ENCODE peak calls at places on chromosomes 16 and 17, in four cellular contexts. X, C, B and N are unnamed samples.

GRCh38 chr17:45043268-45043681 is 8.2 kb downstream of the DCAKD start:
- DNase-seq in X (no peak), C (no peak), B (no peak), N (no peak)

GRCh38 chr16:73768786-73769203 is 527.8 kb upstream of the PSMD7 start:
- DNase-seq in X (no peak), C (no peak), B (no peak), N (no peak)

GRCh38 chr16:83689385-83689831 is 118.4 kb upstream of the HSBP1 start:
- DNase-seq in X (no peak), C (no peak), B (peak; percentile 17), N (no peak)

GRCh38 chr16:84062734-84063640 is 20.4 kb upstream of the SLC38A8 start:
- DNase-seq in X (peak; percentile 75), C (peak; percentile 59), B (no peak), N (peak; percentile 75)

GRCh38 chr17:4440690-4441686 is 7.2 kb downstream of the SPNS3 start:
- DNase-seq in X (no peak), C (no peak), B (no peak), N (no peak)

GRCh38 chr16:58337090-58337444 is 42.2 kb upstream of the PRSS54 start:
- DNase-seq in X (no peak), C (no peak), B (no peak), N (no peak)

GRCh38 chr17:40873801-40874200 is 6.8 kb upstream of the KRT12 start:
- DNase-seq in X (no peak), C (no peak), B (no peak), N (no peak)

GRCh38 chr17:42288078-42288984 is at the start of gene STAT5A:
- DNase-seq in X (no peak), C (peak; percentile 40), B (no peak), N (peak; percentile 47)

GRCh38 chr17:46949291-46950174 is 26.6 kb downstream of the GOSR2 start:
- DNase-seq in X (no peak), C (no peak), B (no peak), N (no peak)

GRCh38 chr16:851209-851810 is 50.8 kb upstream of the GNG13 start:
- DNase-seq in X (no peak), C (no peak), B (no peak), N (no peak)

GRCh38 chr17:76667356-76667755 is 23.8 kb upstream of the ST6GALNAC1 start:
- DNase-seq in X (no peak), C (no peak), B (no peak), N (no peak)

GRCh38 chr16:83561876-83562275 is 245.9 kb upstream of the HSBP1 start:
- DNase-seq in X (no peak), C (peak; percentile 13), B (no peak), N (no peak)

GRCh38 chr16:84782841-84783240 is 36.9 kb upstream of the CRISPLD2 start:
- DNase-seq in X (no peak), C (no peak), B (no peak), N (no peak)

GRCh38 chr16:68605746-68606145 is 39.4 kb upstream of the CDH3 start:
- DNase-seq in X (no peak), C (no peak), B (no peak), N (no peak)

GRCh38 chr16:75620326-75621169 is 2.5 kb downstream of the ADAT1 start:
- DNase-seq in X (no peak), C (no peak), B (no peak), N (no peak)

GRCh38 chr16:48369765-48370164 is 15.4 kb downstream of the SIAH1 start:
- DNase-seq in X (no peak), C (no peak), B (no peak), N (no peak)

GRCh38 chr17:34764716-34765115 is 185.3 kb downstream of the TMEM132E start:
- DNase-seq in X (no peak), C (no peak), B (no peak), N (peak; percentile 20)

GRCh38 chr16:66668777-66669444 is 27.6 kb downstream of the CMTM4 start:
- DNase-seq in X (no peak), C (no peak), B (no peak), N (no peak)

GRCh38 chr16:28876016-28876659 is 2.1 kb upstream of the ATP2A1 start:
- DNase-seq in X (no peak), C (no peak), B (no peak), N (no peak)

GRCh38 chr16:48022496-48022895 is 133.3 kb downstream of the ABCC12 start:
- DNase-seq in X (no peak), C (no peak), B (no peak), N (no peak)

GRCh38 chr17:76304226-76305134 is 3.6 kb downstream of the QRICH2 start:
- DNase-seq in X (no peak), C (no peak), B (no peak), N (no peak)

GRCh38 chr17:17623904-17624303 is 32.4 kb upstream of the PEMT start:
- DNase-seq in X (no peak), C (no peak), B (no peak), N (no peak)

GRCh38 chr17:17624776-17625175 is 33.3 kb upstream of the PEMT start:
- DNase-seq in X (no peak), C (no peak), B (no peak), N (no peak)

GRCh38 chr17:17626151-17626805 is 34.8 kb upstream of the PEMT start:
- DNase-seq in X (peak; percentile 27), C (no peak), B (no peak), N (no peak)

GRCh38 chr17:17626840-17627239 is 35.3 kb upstream of the PEMT start:
- DNase-seq in X (no peak), C (no peak), B (no peak), N (no peak)

GRCh38 chr17:17628388-17629008 is 37.0 kb upstream of the PEMT start:
- DNase-seq in X (no peak), C (no peak), B (peak; percentile 15), N (no peak)
- TF ChIP-seq SUZ12 in X (no peak), C (no peak), B (no peak), N (no peak)

GRCh38 chr17:18028684-18029540 is 10.1 kb downstream of the ATPAF2 start:
- DNase-seq in X (no peak), C (no peak), B (no peak), N (no peak)
- H3K4me1 ChIP-seq in X (no peaks in the 10 kb centered on the region), C (peaks cover 6% of the 10 kb centered on the region), B (peaks cover 23% of the 10 kb centered on the region), N (no peaks in the 10 kb centered on the region)

DNA sequence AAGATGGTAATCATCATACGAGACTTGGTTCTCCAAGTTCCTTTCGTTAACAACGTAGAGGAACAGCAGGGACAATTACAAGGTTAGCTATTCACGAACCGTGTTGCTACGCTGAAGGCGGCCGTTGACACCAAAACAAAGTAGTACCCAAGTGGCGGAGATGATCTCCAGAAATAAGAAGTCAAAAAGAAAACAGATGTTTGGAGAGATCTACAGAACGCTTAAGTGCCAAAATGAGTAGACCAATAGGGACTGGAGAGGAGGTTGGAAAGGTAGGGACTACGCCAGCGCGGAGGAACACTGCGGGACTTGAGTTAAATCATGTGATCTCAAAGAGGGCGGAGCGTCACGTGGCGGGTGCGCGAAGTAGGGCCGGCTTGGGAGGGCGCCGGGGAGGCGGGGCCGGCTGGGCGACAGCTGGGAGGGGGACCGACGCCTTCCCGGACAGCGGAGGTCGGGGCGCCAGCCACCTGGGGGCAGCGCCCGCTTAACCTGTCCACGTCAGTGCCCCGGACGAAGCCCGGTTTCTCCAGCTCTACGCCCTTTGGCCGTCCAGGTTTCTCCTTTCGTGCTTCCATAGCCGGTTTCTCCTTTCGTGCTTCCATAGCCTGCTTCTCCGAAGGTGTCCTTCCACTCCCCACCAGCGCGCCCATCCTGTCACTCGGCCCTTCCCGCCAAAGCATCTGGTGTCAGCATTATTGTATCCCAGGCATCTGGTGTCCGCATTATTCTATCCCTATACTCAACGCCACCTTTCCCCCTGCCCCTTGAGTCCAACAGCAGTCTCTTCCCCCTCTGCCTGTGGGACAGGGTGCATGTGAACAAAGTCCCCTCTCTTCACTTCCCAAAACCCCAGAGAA is 698 bp upstream of the GABARAP start:
- DNase-seq in X (no peak), C (peak; percentile 92), B (peak; percentile 81), N (peak; percentile 87)
- TF ChIP-seq SUZ12 in X (no peak), C (no peak), B (no peak), N (no peak)

GRCh38 chr17:48599373-48599772 is 5.4 kb downstream of the HOXB6 start:
- DNase-seq in X (no peak), C (no peak), B (no peak), N (no peak)

GRCh38 chr17:48603959-48604769 is 622 bp downstream of the HOXB6 start:
- DNase-seq in X (no peak), C (no peak), B (no peak), N (no peak)

GRCh38 chr17:48601184-48601527 is 3.6 kb downstream of the HOXB6 start:
- DNase-seq in X (no peak), C (no peak), B (no peak), N (no peak)

GRCh38 chr17:48600244-48601098 is 4.3 kb downstream of the HOXB6 start:
- DNase-seq in X (no peak), C (no peak), B (no peak), N (no peak)

DNA sequence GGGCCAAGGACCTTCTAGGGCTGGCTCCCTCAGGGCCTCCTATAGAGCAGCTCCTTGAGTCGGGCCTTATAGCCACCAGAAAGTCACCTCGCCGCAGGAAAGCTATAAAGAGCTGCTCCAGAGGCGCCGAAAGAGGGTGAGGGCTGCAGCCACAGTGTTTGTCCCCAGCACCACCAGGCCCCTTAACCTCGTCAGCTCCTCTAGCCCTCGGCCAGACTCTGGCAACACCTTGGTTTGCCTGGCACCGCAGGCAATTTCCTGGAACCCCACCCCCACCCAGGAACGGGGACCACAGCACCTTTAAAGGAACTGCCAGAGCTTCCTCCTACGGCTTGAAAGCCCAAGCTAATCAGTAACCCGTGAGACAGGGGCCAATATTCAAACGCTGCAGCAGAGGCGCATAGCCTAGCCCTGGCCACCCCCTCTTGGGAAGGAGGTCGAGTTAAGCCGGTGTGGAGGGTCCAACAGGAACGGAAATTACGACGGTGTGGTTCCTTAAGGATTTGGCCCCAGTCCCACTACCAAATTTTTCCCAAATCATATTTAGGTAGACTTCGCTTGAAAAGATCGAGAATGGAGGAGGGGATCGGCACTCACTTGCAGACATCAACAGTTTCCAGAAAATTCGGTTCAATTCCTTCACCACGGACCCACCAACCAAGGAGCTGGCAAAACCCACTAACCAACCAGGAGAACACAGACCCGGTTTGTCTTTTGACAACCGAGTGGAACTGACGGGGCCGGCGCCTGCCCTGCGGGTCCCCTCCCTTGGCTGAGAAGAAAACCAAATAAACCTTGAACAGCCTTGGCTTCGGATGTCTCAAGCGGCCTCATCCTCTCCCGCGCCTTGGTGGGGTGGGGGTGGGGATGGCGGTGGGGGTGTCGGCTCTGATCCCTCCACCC is 3.0 kb downstream of the HOXB6 start:
- DNase-seq in X (no peak), C (no peak), B (no peak), N (no peak)
- H3K4me1 ChIP-seq in X (peaks cover 6% of the 10 kb centered on the region), C (peaks cover 10% of the 10 kb centered on the region), B (peaks cover 6% of the 10 kb centered on the region), N (peaks cover 9% of the 10 kb centered on the region)

DNA sequence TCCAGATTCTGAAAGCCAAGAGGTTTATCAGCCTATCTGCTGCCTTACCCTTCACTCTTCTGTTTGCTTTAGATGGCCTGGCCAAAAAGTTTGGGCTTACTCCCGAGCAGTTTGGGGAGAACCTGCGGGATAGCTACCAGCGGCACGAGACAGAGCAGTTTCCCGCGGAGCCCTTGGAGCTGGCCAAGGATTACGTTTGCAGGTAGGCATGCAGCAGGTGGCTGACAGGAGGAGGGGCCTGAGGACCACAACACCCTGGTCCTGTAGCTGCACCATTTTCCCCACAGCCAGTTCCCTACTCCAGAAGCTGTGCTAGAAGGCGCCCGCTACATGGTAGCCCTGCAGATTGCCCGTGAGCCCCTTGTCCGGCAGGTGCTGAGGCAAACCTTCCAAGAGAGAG is 20.6 kb downstream of the SUPT6H start:
- DNase-seq in X (no peak), C (no peak), B (no peak), N (no peak)
- TF ChIP-seq SUZ12 in X (no peak), C (no peak), B (no peak), N (no peak)